ENCODE peak calls at places on chromosomes 16 and 17, in four cellular contexts. One of them, this sample, is unnamed.

GRCh38 chr16:80700558-80700957 is 103.8 kb downstream of the CDYL2 start:
- DNase-seq in stomach: no peak
- DNase-seq in DND-41: no peak
- DNase-seq in AG10803: no peak
- DNase-seq in this sample: no peak

GRCh38 chr17:81927145-81927652 is 336 bp downstream of the MAFG start:
- DNase-seq in stomach: no peak
- DNase-seq in DND-41: no peak
- DNase-seq in AG10803: no peak
- DNase-seq in this sample: no peak

GRCh38 chr16:87295259-87295658 is 21.9 kb downstream of the C16orf95 start:
- DNase-seq in stomach: no peak
- DNase-seq in DND-41: no peak
- DNase-seq in AG10803: no peak
- DNase-seq in this sample: no peak

GRCh38 chr17:40598928-40599627 is 33.8 kb upstream of the CCR7 start:
- DNase-seq in stomach: no peak
- DNase-seq in DND-41: no peak
- DNase-seq in AG10803: no peak
- DNase-seq in this sample: peak

GRCh38 chr16:12758670-12759558 is 44.8 kb downstream of the CPPED1 start:
- DNase-seq in stomach: no peak
- DNase-seq in DND-41: no peak
- DNase-seq in AG10803: no peak
- DNase-seq in this sample: no peak

GRCh38 chr16:52068447-52069074 is 478.4 kb downstream of the TOX3 start:
- DNase-seq in stomach: peak
- DNase-seq in DND-41: no peak
- DNase-seq in AG10803: peak
- DNase-seq in this sample: peak

GRCh38 chr17:38602453-38602852 is 3.3 kb downstream of the SRCIN1 start:
- DNase-seq in stomach: no peak
- DNase-seq in DND-41: no peak
- DNase-seq in AG10803: peak
- DNase-seq in this sample: peak

GRCh38 chr17:82283208-82283749 is 9.8 kb upstream of the CSNK1D start:
- DNase-seq in stomach: no peak
- DNase-seq in DND-41: no peak
- DNase-seq in AG10803: peak
- DNase-seq in this sample: peak

GRCh38 chr16:12709807-12710206 is 93.9 kb downstream of the CPPED1 start:
- DNase-seq in stomach: no peak
- DNase-seq in DND-41: no peak
- DNase-seq in AG10803: no peak
- DNase-seq in this sample: no peak

GRCh38 chr17:47253541-47254402 is at the start of gene ITGB3:
- DNase-seq in stomach: peak
- DNase-seq in DND-41: peak
- DNase-seq in AG10803: peak
- DNase-seq in this sample: peak

GRCh38 chr16:15749371-15749770 is 99.3 kb downstream of the NDE1 start:
- DNase-seq in stomach: no peak
- DNase-seq in DND-41: no peak
- DNase-seq in AG10803: no peak
- DNase-seq in this sample: no peak

GRCh38 chr17:71176315-71176714 is 944.5 kb upstream of the SOX9 start:
- DNase-seq in stomach: no peak
- DNase-seq in DND-41: no peak
- DNase-seq in AG10803: no peak
- DNase-seq in this sample: peak

GRCh38 chr17:42660692-42661345 is 1.7 kb downstream of the TUBG2 start:
- DNase-seq in stomach: no peak
- DNase-seq in DND-41: no peak
- DNase-seq in AG10803: peak
- DNase-seq in this sample: peak

GRCh38 chr16:87332150-87332549 is 15.0 kb upstream of the C16orf95 start:
- DNase-seq in stomach: no peak
- DNase-seq in DND-41: no peak
- DNase-seq in AG10803: no peak
- DNase-seq in this sample: peak

GRCh38 chr17:29931253-29931932 is 1.4 kb upstream of the SSH2 start:
- DNase-seq in stomach: peak
- DNase-seq in DND-41: peak
- DNase-seq in AG10803: peak
- DNase-seq in this sample: peak

GRCh38 chr17:42050360-42051012 is at the start of gene C17orf113:
- DNase-seq in stomach: peak
- DNase-seq in DND-41: no peak
- DNase-seq in AG10803: peak
- DNase-seq in this sample: no peak

GRCh38 chr17:59498421-59499307 is 66.7 kb upstream of the DHX40 start:
- DNase-seq in stomach: no peak
- DNase-seq in DND-41: no peak
- DNase-seq in AG10803: peak
- DNase-seq in this sample: no peak

GRCh38 chr17:49404371-49404770 is 10.3 kb downstream of the PHB1 start:
- DNase-seq in stomach: no peak
- DNase-seq in DND-41: no peak
- DNase-seq in AG10803: no peak
- DNase-seq in this sample: no peak

GRCh38 chr16:15765880-15766279 is 90.9 kb downstream of the MYH11 start:
- DNase-seq in stomach: no peak
- DNase-seq in DND-41: peak
- DNase-seq in AG10803: peak
- DNase-seq in this sample: peak

GRCh38 chr16:50246299-50247122 is 19.8 kb upstream of the ADCY7 start:
- DNase-seq in stomach: no peak
- DNase-seq in DND-41: no peak
- DNase-seq in AG10803: no peak
- DNase-seq in this sample: no peak

GRCh38 chr16:27369806-27370205 is 32.2 kb upstream of the IL21R start:
- DNase-seq in stomach: no peak
- DNase-seq in DND-41: no peak
- DNase-seq in AG10803: peak
- DNase-seq in this sample: no peak

GRCh38 chr17:67602974-67603373 is 114.8 kb upstream of the NOL11 start:
- DNase-seq in stomach: peak
- DNase-seq in DND-41: peak
- DNase-seq in AG10803: peak
- DNase-seq in this sample: peak

GRCh38 chr17:42180922-42181850 is at the start of gene KCNH4:
- DNase-seq in stomach: peak
- DNase-seq in DND-41: peak
- DNase-seq in AG10803: peak
- DNase-seq in this sample: peak

GRCh38 chr17:81603846-81604610 is 32.9 kb downstream of the NPLOC4 start:
- DNase-seq in stomach: no peak
- DNase-seq in DND-41: no peak
- DNase-seq in AG10803: no peak
- DNase-seq in this sample: no peak

GRCh38 chr16:17828012-17828411 is 357.3 kb upstream of the XYLT1 start:
- DNase-seq in stomach: no peak
- DNase-seq in DND-41: no peak
- DNase-seq in AG10803: peak
- DNase-seq in this sample: peak

GRCh38 chr16:491225-491919 is 36.1 kb upstream of the CAPN15 start:
- DNase-seq in stomach: no peak
- DNase-seq in DND-41: no peak
- DNase-seq in AG10803: no peak
- DNase-seq in this sample: no peak

GRCh38 chr16:27226476-27226875 is 23.1 kb downstream of the KDM8 start:
- DNase-seq in stomach: no peak
- DNase-seq in DND-41: no peak
- DNase-seq in AG10803: no peak
- DNase-seq in this sample: no peak

GRCh38 chr17:34892864-34893263 is 68.4 kb downstream of the CCT6B start:
- DNase-seq in stomach: no peak
- DNase-seq in DND-41: peak
- DNase-seq in AG10803: no peak
- DNase-seq in this sample: no peak

GRCh38 chr16:2866422-2866821 is 8.5 kb upstream of the PRSS22 start:
- DNase-seq in stomach: no peak
- DNase-seq in DND-41: no peak
- DNase-seq in AG10803: no peak
- DNase-seq in this sample: no peak

GRCh38 chr16:2871926-2872325 is 11.1 kb upstream of the FLYWCH2 start:
- DNase-seq in stomach: no peak
- DNase-seq in DND-41: no peak
- DNase-seq in AG10803: no peak
- DNase-seq in this sample: no peak

GRCh38 chr16:2867987-2868789 is 10.2 kb upstream of the PRSS22 start:
- DNase-seq in stomach: peak
- DNase-seq in DND-41: peak
- DNase-seq in AG10803: peak
- DNase-seq in this sample: peak

GRCh38 chr16:2867661-2867986 is 9.7 kb upstream of the PRSS22 start:
- DNase-seq in stomach: no peak
- DNase-seq in DND-41: no peak
- DNase-seq in AG10803: no peak
- DNase-seq in this sample: no peak

DNA sequence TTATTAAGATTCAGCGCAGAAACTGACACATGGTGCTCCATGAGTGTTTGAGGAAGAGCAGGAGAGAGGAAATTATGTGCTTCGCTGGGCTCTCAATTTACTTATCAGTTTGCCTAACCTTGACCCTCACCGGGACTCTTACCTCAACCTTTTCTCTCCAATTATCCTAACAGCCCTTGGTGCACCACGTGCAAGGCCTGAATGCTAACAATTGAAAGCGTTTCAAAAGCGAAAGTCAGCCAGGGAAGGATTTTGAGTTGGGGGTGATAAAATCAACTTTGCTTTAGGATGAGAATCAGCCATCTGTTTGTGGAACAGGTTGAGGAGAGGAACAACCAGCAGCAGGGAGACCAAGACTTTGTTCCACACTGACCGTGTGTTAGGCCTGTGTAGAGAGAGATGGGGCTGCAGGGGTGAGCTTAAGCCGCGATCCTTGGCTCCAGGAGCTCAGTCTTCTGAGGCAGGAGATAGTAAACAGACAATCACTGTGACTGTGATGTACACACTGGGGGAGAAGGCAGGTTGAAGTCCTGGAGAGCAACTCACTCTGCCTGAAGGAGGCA is 11.6 kb upstream of the PRSS22 start:
- DNase-seq in stomach: no peak
- DNase-seq in DND-41: no peak
- DNase-seq in AG10803: no peak
- DNase-seq in this sample: no peak
- TF ChIP-seq CTCF in stomach: no peak
- TF ChIP-seq CTCF in DND-41: no peak
- TF ChIP-seq CTCF in AG10803: no peak
- TF ChIP-seq CTCF in this sample: no peak

DNA sequence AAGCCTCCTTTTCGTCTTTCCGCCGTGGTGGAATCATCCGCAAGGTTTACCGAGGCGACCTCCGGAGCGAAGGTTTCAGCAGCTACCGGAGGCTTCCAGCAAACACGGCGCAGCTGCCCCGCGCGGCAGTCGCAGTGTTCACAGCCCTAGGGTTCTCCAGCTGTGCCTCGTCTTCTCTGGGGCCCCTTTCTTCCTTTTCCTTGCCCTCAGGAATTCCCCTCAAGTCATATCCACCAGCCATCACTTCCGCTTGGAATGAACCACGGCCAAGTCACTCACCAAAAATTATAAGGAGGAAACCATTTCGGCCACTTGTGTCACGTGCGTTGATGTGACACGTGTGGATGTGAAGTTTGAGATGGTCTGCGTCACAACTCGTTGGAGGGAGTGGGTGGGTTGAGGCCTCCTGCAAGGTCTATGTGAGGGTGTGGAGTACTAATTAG is 636 bp upstream of the ERN1 start:
- DNase-seq in stomach: no peak
- DNase-seq in DND-41: no peak
- DNase-seq in AG10803: peak
- DNase-seq in this sample: peak
- TF ChIP-seq CTCF in stomach: no peak
- TF ChIP-seq CTCF in DND-41: no peak
- TF ChIP-seq CTCF in AG10803: no peak
- TF ChIP-seq CTCF in this sample: peak

GRCh38 chr17:2024572-2025219 is 438 bp downstream of the RTN4RL1 start:
- DNase-seq in stomach: no peak
- DNase-seq in DND-41: no peak
- DNase-seq in AG10803: no peak
- DNase-seq in this sample: no peak
- TF ChIP-seq CTCF in stomach: no peak
- TF ChIP-seq CTCF in DND-41: no peak
- TF ChIP-seq CTCF in AG10803: no peak
- TF ChIP-seq CTCF in this sample: no peak

GRCh38 chr17:73643012-73643845 is 1.0 kb downstream of the SDK2 start:
- DNase-seq in stomach: peak
- DNase-seq in DND-41: no peak
- DNase-seq in AG10803: no peak
- DNase-seq in this sample: no peak
- TF ChIP-seq CTCF in stomach: no peak
- TF ChIP-seq CTCF in DND-41: no peak
- TF ChIP-seq CTCF in AG10803: peak
- TF ChIP-seq CTCF in this sample: peak

GRCh38 chr17:7972131-7972785 is 30.2 kb upstream of the GUCY2D start:
- DNase-seq in stomach: no peak
- DNase-seq in DND-41: no peak
- DNase-seq in AG10803: no peak
- DNase-seq in this sample: no peak
- TF ChIP-seq CTCF in stomach: no peak
- TF ChIP-seq CTCF in DND-41: peak
- TF ChIP-seq CTCF in AG10803: peak
- TF ChIP-seq CTCF in this sample: peak

GRCh38 chr16:89217388-89218191 is at the start of gene ZNF778:
- DNase-seq in stomach: peak
- DNase-seq in DND-41: peak
- DNase-seq in AG10803: peak
- DNase-seq in this sample: peak
- TF ChIP-seq CTCF in stomach: no peak
- TF ChIP-seq CTCF in DND-41: no peak
- TF ChIP-seq CTCF in AG10803: no peak
- TF ChIP-seq CTCF in this sample: no peak

This sample was measured in fibroblast of villous mesenchyme.